ENCODE peak calls at places on chromosomes 11 and 22, in eight cellular contexts. U is AG10803; V is ecto neural progenitor cell; S is NB4; L is adrenal gland; T is germinal center; H is stimulated activated CD4-positive, alpha-beta T cell treated with anti-CD3 and anti-CD28 coated beads, Interleukin-4, amount 100 ng/mL, for 48 hours; W is OCI-LY7. N is an unnamed sample.

GRCh38 chr22:45101828-45102227 is 61.9 kb upstream of the NUP50 start:
- DNase-seq in U (peak), V (peak), S (peak), L (peak), T (peak), H (peak), W (peak), N (peak)

GRCh38 chr11:118295834-118296454 is 8.6 kb upstream of the CD3E start:
- DNase-seq in U (peak), V (no peak), S (peak), L (no peak), T (no peak), H (no peak), W (peak), N (no peak)

GRCh38 chr22:32764330-32765116 is 37.0 kb upstream of the TIMP3 start:
- DNase-seq in U (peak), V (no peak), S (peak), L (peak), T (no peak), H (no peak), W (no peak), N (no peak)

GRCh38 chr22:31579835-31580242 is 82.2 kb downstream of the PISD start:
- DNase-seq in U (no peak), V (no peak), S (no peak), L (no peak), T (no peak), H (no peak), W (no peak), N (no peak)

GRCh38 chr11:90250970-90251369 is 28.1 kb upstream of the CHORDC1 start:
- DNase-seq in U (no peak), V (no peak), S (peak), L (no peak), T (no peak), H (no peak), W (no peak), N (no peak)

GRCh38 chr11:120139316-120140069 is 1.6 kb upstream of the TRIM29 start:
- DNase-seq in U (no peak), V (peak), S (no peak), L (no peak), T (no peak), H (no peak), W (no peak), N (no peak)

GRCh38 chr11:126440792-126441514 is 85.5 kb downstream of the ST3GAL4 start:
- DNase-seq in U (peak), V (peak), S (peak), L (peak), T (peak), H (peak), W (peak), N (peak)

GRCh38 chr22:28444659-28445058 is 235.0 kb downstream of the TTC28 start:
- DNase-seq in U (peak), V (no peak), S (no peak), L (peak), T (no peak), H (no peak), W (no peak), N (no peak)

GRCh38 chr11:45405916-45406670 is 120.0 kb upstream of the SYT13 start:
- DNase-seq in U (no peak), V (no peak), S (peak), L (no peak), T (no peak), H (no peak), W (peak), N (no peak)

GRCh38 chr11:125348141-125348651 is 147.9 kb downstream of the FEZ1 start:
- DNase-seq in U (no peak), V (peak), S (no peak), L (no peak), T (no peak), H (no peak), W (no peak), N (no peak)

GRCh38 chr22:44668886-44669724 is 32.9 kb upstream of the PRR5 start:
- DNase-seq in U (no peak), V (no peak), S (no peak), L (no peak), T (no peak), H (no peak), W (no peak), N (no peak)

GRCh38 chr11:124071622-124071948 is 30.5 kb upstream of the OR10G7 start:
- DNase-seq in U (no peak), V (no peak), S (no peak), L (no peak), T (no peak), H (no peak), W (no peak), N (no peak)

GRCh38 chr11:106281455-106282173 is 204.2 kb downstream of the AASDHPPT start:
- DNase-seq in U (peak), V (no peak), S (no peak), L (no peak), T (no peak), H (no peak), W (no peak), N (no peak)

GRCh38 chr11:72519220-72519881 is 85.0 kb upstream of the CLPB start:
- DNase-seq in U (peak), V (no peak), S (peak), L (no peak), T (no peak), H (no peak), W (no peak), N (no peak)

GRCh38 chr11:67397536-67397935 is 4.1 kb downstream of the PPP1CA start:
- DNase-seq in U (no peak), V (no peak), S (no peak), L (peak), T (no peak), H (no peak), W (peak), N (no peak)

GRCh38 chr22:41697126-41697775 is 2.1 kb upstream of the MEI1 start:
- DNase-seq in U (peak), V (peak), S (peak), L (peak), T (peak), H (peak), W (peak), N (peak)

GRCh38 chr11:119537641-119538253 is 114.8 kb upstream of the THY1 start:
- DNase-seq in U (no peak), V (no peak), S (peak), L (no peak), T (no peak), H (no peak), W (no peak), N (no peak)

GRCh38 chr22:34960005-34960404 is 106.0 kb upstream of the ISX start:
- DNase-seq in U (no peak), V (no peak), S (no peak), L (no peak), T (no peak), H (no peak), W (no peak), N (no peak)

GRCh38 chr22:36971305-36971704 is 47.9 kb downstream of the TST start:
- DNase-seq in U (no peak), V (no peak), S (no peak), L (no peak), T (no peak), H (no peak), W (no peak), N (no peak)